ENCODE peak calls at places on chromosomes 13 and 19, in seven cellular contexts. One of them, this sample, is unnamed.
A peak's percentile ranks its signal among the peaks of the same experiment; 100 is the strongest.

GRCh38 chr19:38792250-38793111 is 3.5 kb downstream of the LGALS7B start:
- DNase-seq in K562: no peak
- DNase-seq in HCT116: no peak
- DNase-seq in GM12878: no peak
- DNase-seq in SK-N-SH: no peak
- DNase-seq in HepG2: no peak
- DNase-seq in H1: peak; percentile 70
- DNase-seq in this sample: no peak

GRCh38 chr13:114106991-114107685 is 25.3 kb downstream of the RASA3 start:
- DNase-seq in K562: no peak
- DNase-seq in HCT116: no peak
- DNase-seq in GM12878: no peak
- DNase-seq in SK-N-SH: no peak
- DNase-seq in HepG2: no peak
- DNase-seq in H1: no peak
- DNase-seq in this sample: no peak

GRCh38 chr13:98581377-98581776 is 4.5 kb upstream of the STK24 start:
- DNase-seq in K562: no peak
- DNase-seq in HCT116: no peak
- DNase-seq in GM12878: no peak
- DNase-seq in SK-N-SH: no peak
- DNase-seq in HepG2: no peak
- DNase-seq in H1: no peak
- DNase-seq in this sample: no peak

GRCh38 chr19:48569814-48570213 is 17.8 kb downstream of the SULT2B1 start:
- DNase-seq in K562: no peak
- DNase-seq in HCT116: no peak
- DNase-seq in GM12878: no peak
- DNase-seq in SK-N-SH: no peak
- DNase-seq in HepG2: no peak
- DNase-seq in H1: no peak
- DNase-seq in this sample: peak; percentile 89

GRCh38 chr13:70812481-70812880 is 704.2 kb upstream of the KLHL1 start:
- DNase-seq in K562: no peak
- DNase-seq in HCT116: no peak
- DNase-seq in GM12878: no peak
- DNase-seq in SK-N-SH: no peak
- DNase-seq in HepG2: no peak
- DNase-seq in H1: no peak
- DNase-seq in this sample: no peak

GRCh38 chr19:15584541-15585115 is 30.4 kb upstream of the CYP4F8 start:
- DNase-seq in K562: peak; percentile 83
- DNase-seq in HCT116: peak; percentile 67
- DNase-seq in GM12878: no peak
- DNase-seq in SK-N-SH: peak; percentile 84
- DNase-seq in HepG2: peak; percentile 74
- DNase-seq in H1: peak; percentile 91
- DNase-seq in this sample: peak; percentile 49

GRCh38 chr19:42560731-42561130 is 32.5 kb upstream of the CEACAM1 start:
- DNase-seq in K562: no peak
- DNase-seq in HCT116: no peak
- DNase-seq in GM12878: no peak
- DNase-seq in SK-N-SH: no peak
- DNase-seq in HepG2: no peak
- DNase-seq in H1: no peak
- DNase-seq in this sample: no peak

GRCh38 chr13:34521166-34521565 is 420.9 kb upstream of the NBEA start:
- DNase-seq in K562: no peak
- DNase-seq in HCT116: no peak
- DNase-seq in GM12878: no peak
- DNase-seq in SK-N-SH: no peak
- DNase-seq in HepG2: no peak
- DNase-seq in H1: no peak
- DNase-seq in this sample: no peak

GRCh38 chr13:50592412-50593145 is 250.9 kb downstream of the DLEU7 start:
- DNase-seq in K562: no peak
- DNase-seq in HCT116: no peak
- DNase-seq in GM12878: no peak
- DNase-seq in SK-N-SH: no peak
- DNase-seq in HepG2: no peak
- DNase-seq in H1: no peak
- DNase-seq in this sample: peak; percentile 13

GRCh38 chr13:114101325-114101821 is 31.1 kb downstream of the RASA3 start:
- DNase-seq in K562: no peak
- DNase-seq in HCT116: no peak
- DNase-seq in GM12878: no peak
- DNase-seq in SK-N-SH: peak; percentile 39
- DNase-seq in HepG2: no peak
- DNase-seq in H1: no peak
- DNase-seq in this sample: no peak

GRCh38 chr13:29654807-29655547 is 59.5 kb upstream of the SLC7A1 start:
- DNase-seq in K562: no peak
- DNase-seq in HCT116: no peak
- DNase-seq in GM12878: no peak
- DNase-seq in SK-N-SH: no peak
- DNase-seq in HepG2: no peak
- DNase-seq in H1: no peak
- DNase-seq in this sample: no peak

GRCh38 chr19:38383184-38383583 is 4.7 kb downstream of the GGN start:
- DNase-seq in K562: no peak
- DNase-seq in HCT116: no peak
- DNase-seq in GM12878: no peak
- DNase-seq in SK-N-SH: no peak
- DNase-seq in HepG2: no peak
- DNase-seq in H1: no peak
- DNase-seq in this sample: no peak

GRCh38 chr19:18750295-18750970 is 40.7 kb downstream of the COMP start:
- DNase-seq in K562: no peak
- DNase-seq in HCT116: no peak
- DNase-seq in GM12878: no peak
- DNase-seq in SK-N-SH: no peak
- DNase-seq in HepG2: no peak
- DNase-seq in H1: no peak
- DNase-seq in this sample: no peak

GRCh38 chr19:8001651-8001994 is 3.8 kb downstream of the ELAVL1 start:
- DNase-seq in K562: no peak
- DNase-seq in HCT116: no peak
- DNase-seq in GM12878: no peak
- DNase-seq in SK-N-SH: no peak
- DNase-seq in HepG2: no peak
- DNase-seq in H1: no peak
- DNase-seq in this sample: no peak

GRCh38 chr19:36604656-36605100 is 435 bp upstream of the ZNF382 start:
- DNase-seq in K562: no peak
- DNase-seq in HCT116: no peak
- DNase-seq in GM12878: peak; percentile 30
- DNase-seq in SK-N-SH: peak; percentile 81
- DNase-seq in HepG2: peak; percentile 54
- DNase-seq in H1: no peak
- DNase-seq in this sample: peak; percentile 24

GRCh38 chr19:40416918-40417713 is 3.9 kb upstream of the PRX start:
- DNase-seq in K562: peak; percentile 66
- DNase-seq in HCT116: no peak
- DNase-seq in GM12878: no peak
- DNase-seq in SK-N-SH: no peak
- DNase-seq in HepG2: peak; percentile 51
- DNase-seq in H1: no peak
- DNase-seq in this sample: no peak

GRCh38 chr13:75372923-75373841 is 108.8 kb downstream of the TBC1D4 start:
- DNase-seq in K562: no peak
- DNase-seq in HCT116: no peak
- DNase-seq in GM12878: no peak
- DNase-seq in SK-N-SH: no peak
- DNase-seq in HepG2: no peak
- DNase-seq in H1: no peak
- DNase-seq in this sample: no peak

GRCh38 chr13:28329395-28330158 is 165.4 kb downstream of the FLT1 start:
- DNase-seq in K562: no peak
- DNase-seq in HCT116: no peak
- DNase-seq in GM12878: no peak
- DNase-seq in SK-N-SH: no peak
- DNase-seq in HepG2: no peak
- DNase-seq in H1: no peak
- DNase-seq in this sample: no peak

GRCh38 chr13:42146359-42146758 is 97.9 kb downstream of the DGKH start:
- DNase-seq in K562: no peak
- DNase-seq in HCT116: no peak
- DNase-seq in GM12878: no peak
- DNase-seq in SK-N-SH: no peak
- DNase-seq in HepG2: no peak
- DNase-seq in H1: no peak
- DNase-seq in this sample: no peak

GRCh38 chr19:46745521-46746280 is at the start of gene FKRP:
- DNase-seq in K562: peak; percentile 87
- DNase-seq in HCT116: no peak
- DNase-seq in GM12878: no peak
- DNase-seq in SK-N-SH: peak; percentile 86
- DNase-seq in HepG2: no peak
- DNase-seq in H1: no peak
- DNase-seq in this sample: no peak

GRCh38 chr13:45847554-45848224 is 3.9 kb downstream of the SIAH3 start:
- DNase-seq in K562: no peak
- DNase-seq in HCT116: no peak
- DNase-seq in GM12878: no peak
- DNase-seq in SK-N-SH: no peak
- DNase-seq in HepG2: no peak
- DNase-seq in H1: no peak
- DNase-seq in this sample: no peak

GRCh38 chr19:33005440-33005839 is 33.4 kb downstream of the FAAP24 start:
- DNase-seq in K562: no peak
- DNase-seq in HCT116: no peak
- DNase-seq in GM12878: no peak
- DNase-seq in SK-N-SH: no peak
- DNase-seq in HepG2: no peak
- DNase-seq in H1: no peak
- DNase-seq in this sample: peak; percentile 75

GRCh38 chr19:23771348-23771747 is 12.7 kb upstream of the ZNF681 start:
- DNase-seq in K562: no peak
- DNase-seq in HCT116: no peak
- DNase-seq in GM12878: no peak
- DNase-seq in SK-N-SH: no peak
- DNase-seq in HepG2: no peak
- DNase-seq in H1: no peak
- DNase-seq in this sample: no peak

GRCh38 chr13:113049521-113049941 is 56.1 kb upstream of the F7 start:
- DNase-seq in K562: no peak
- DNase-seq in HCT116: no peak
- DNase-seq in GM12878: no peak
- DNase-seq in SK-N-SH: no peak
- DNase-seq in HepG2: no peak
- DNase-seq in H1: no peak
- DNase-seq in this sample: no peak

GRCh38 chr13:21324793-21325192 is 134.3 kb downstream of the ZDHHC20 start:
- DNase-seq in K562: no peak
- DNase-seq in HCT116: no peak
- DNase-seq in GM12878: no peak
- DNase-seq in SK-N-SH: no peak
- DNase-seq in HepG2: no peak
- DNase-seq in H1: peak; percentile 16
- DNase-seq in this sample: no peak
- TF ChIP-seq JUND in K562: no peak
- TF ChIP-seq JUND in HCT116: no peak
- TF ChIP-seq JUND in GM12878: no peak
- TF ChIP-seq JUND in SK-N-SH: no peak
- TF ChIP-seq JUND in HepG2: no peak
- TF ChIP-seq JUND in H1: no peak
- TF ChIP-seq JUND in this sample: no peak

DNA sequence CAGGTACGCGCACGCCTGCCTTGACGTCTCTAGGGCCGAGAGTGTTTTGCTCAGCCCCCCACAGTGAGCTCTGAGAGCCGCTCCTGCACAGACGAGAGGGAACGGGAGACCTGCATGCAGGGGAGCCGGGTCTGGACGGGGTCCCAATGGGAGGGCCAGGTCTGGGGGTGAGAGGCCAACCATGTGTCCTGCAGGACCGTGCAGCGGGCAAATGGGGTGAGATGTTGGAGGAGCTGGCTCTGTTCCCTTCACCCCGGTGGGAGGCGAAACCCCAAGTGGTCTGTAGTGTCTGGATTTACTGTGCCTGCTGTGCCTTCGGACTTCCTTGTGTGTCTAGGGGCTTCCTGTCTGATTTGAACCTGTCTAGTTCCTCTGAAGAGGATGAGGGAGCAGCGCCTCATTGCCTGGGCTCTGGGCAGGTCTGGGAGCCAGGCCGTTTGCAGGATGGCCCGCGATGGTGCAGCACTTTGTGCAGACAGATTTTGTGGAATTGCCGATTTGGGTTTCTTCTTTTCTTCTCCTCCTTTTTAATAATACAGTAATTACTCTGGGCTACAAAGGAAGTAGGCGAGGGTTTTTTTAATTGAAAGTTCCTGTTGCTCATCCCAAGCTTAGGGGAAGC is 2.1 kb downstream of the CSNK1G2 start:
- DNase-seq in K562: no peak
- DNase-seq in HCT116: no peak
- DNase-seq in GM12878: no peak
- DNase-seq in SK-N-SH: no peak
- DNase-seq in HepG2: no peak
- DNase-seq in H1: no peak
- DNase-seq in this sample: no peak
- TF ChIP-seq JUND in K562: no peak
- TF ChIP-seq JUND in HCT116: no peak
- TF ChIP-seq JUND in GM12878: no peak
- TF ChIP-seq JUND in SK-N-SH: no peak
- TF ChIP-seq JUND in HepG2: no peak
- TF ChIP-seq JUND in H1: no peak
- TF ChIP-seq JUND in this sample: no peak

GRCh38 chr13:26971990-26972888 is 199.4 kb downstream of the USP12 start:
- DNase-seq in K562: peak; percentile 33
- DNase-seq in HCT116: peak; percentile 26
- DNase-seq in GM12878: no peak
- DNase-seq in SK-N-SH: no peak
- DNase-seq in HepG2: peak; percentile 74
- DNase-seq in H1: peak; percentile 70
- DNase-seq in this sample: peak; percentile 17
- TF ChIP-seq JUND in K562: no peak
- TF ChIP-seq JUND in HCT116: no peak
- TF ChIP-seq JUND in GM12878: no peak
- TF ChIP-seq JUND in SK-N-SH: no peak
- TF ChIP-seq JUND in HepG2: no peak
- TF ChIP-seq JUND in H1: no peak
- TF ChIP-seq JUND in this sample: no peak

GRCh38 chr13:79779761-79780160 is 298.8 kb downstream of the NDFIP2 start:
- DNase-seq in K562: no peak
- DNase-seq in HCT116: no peak
- DNase-seq in GM12878: no peak
- DNase-seq in SK-N-SH: no peak
- DNase-seq in HepG2: peak; percentile 12
- DNase-seq in H1: no peak
- DNase-seq in this sample: no peak
- TF ChIP-seq JUND in K562: no peak
- TF ChIP-seq JUND in HCT116: no peak
- TF ChIP-seq JUND in GM12878: no peak
- TF ChIP-seq JUND in SK-N-SH: no peak
- TF ChIP-seq JUND in HepG2: no peak
- TF ChIP-seq JUND in H1: no peak
- TF ChIP-seq JUND in this sample: no peak

This sample was measured in T47D.